ENCODE peak calls at places on chromosomes 16 and 17, in six cellular contexts. One of them, this sample, is unnamed.

GRCh38 chr17:81802048-81802758 is 1.7 kb upstream of the GCGR start:
- DNase-seq in K562: no peak
- DNase-seq in HepG2: no peak
- DNase-seq in GM12878: no peak
- DNase-seq in A549: no peak
- DNase-seq in NB4: no peak
- DNase-seq in this sample: no peak

GRCh38 chr16:68377221-68377620 is 66.4 kb downstream of the PRMT7 start:
- DNase-seq in K562: no peak
- DNase-seq in GM12878: no peak
- DNase-seq in NB4: no peak
- DNase-seq in HepG2: no peak
- DNase-seq in A549: no peak
- DNase-seq in this sample: no peak

GRCh38 chr17:16492613-16493290 is 759 bp upstream of the LRRC75A start:
- DNase-seq in HepG2: no peak
- DNase-seq in NB4: peak; percentile 42
- DNase-seq in A549: no peak
- DNase-seq in GM12878: no peak
- DNase-seq in K562: no peak
- DNase-seq in this sample: no peak

GRCh38 chr17:15279011-15279477 is 13.9 kb upstream of the PMP22 start:
- DNase-seq in HepG2: no peak
- DNase-seq in GM12878: no peak
- DNase-seq in K562: no peak
- DNase-seq in A549: peak; percentile 82
- DNase-seq in NB4: no peak
- DNase-seq in this sample: peak; percentile 19

GRCh38 chr17:76075364-76076099 is 951 bp downstream of the GALR2 start:
- DNase-seq in HepG2: no peak
- DNase-seq in NB4: peak; percentile 35
- DNase-seq in K562: no peak
- DNase-seq in A549: peak; percentile 57
- DNase-seq in GM12878: no peak
- DNase-seq in this sample: no peak

GRCh38 chr17:45221081-45221996 is at the start of gene FMNL1:
- DNase-seq in K562: peak; percentile 60
- DNase-seq in GM12878: no peak
- DNase-seq in NB4: peak; percentile 87
- DNase-seq in A549: no peak
- DNase-seq in HepG2: no peak
- DNase-seq in this sample: no peak

GRCh38 chr17:74430385-74430705 is 1.5 kb upstream of the GPRC5C start:
- DNase-seq in K562: no peak
- DNase-seq in GM12878: no peak
- DNase-seq in NB4: no peak
- DNase-seq in HepG2: no peak
- DNase-seq in A549: no peak
- DNase-seq in this sample: no peak

GRCh38 chr16:21222495-21223337 is 10.8 kb upstream of the ANKS4B start:
- DNase-seq in NB4: no peak
- DNase-seq in HepG2: no peak
- DNase-seq in GM12878: no peak
- DNase-seq in A549: no peak
- DNase-seq in K562: no peak
- DNase-seq in this sample: no peak

GRCh38 chr17:70503449-70503848 is 334.1 kb downstream of the KCNJ2 start:
- DNase-seq in HepG2: no peak
- DNase-seq in A549: no peak
- DNase-seq in NB4: no peak
- DNase-seq in GM12878: no peak
- DNase-seq in K562: no peak
- DNase-seq in this sample: no peak

GRCh38 chr16:72169708-72170107 is 2.2 kb downstream of the PMFBP1 start:
- DNase-seq in K562: no peak
- DNase-seq in A549: no peak
- DNase-seq in GM12878: no peak
- DNase-seq in NB4: no peak
- DNase-seq in HepG2: no peak
- DNase-seq in this sample: no peak

GRCh38 chr16:50531901-50532300 is 16.3 kb upstream of the NKD1 start:
- DNase-seq in GM12878: no peak
- DNase-seq in HepG2: no peak
- DNase-seq in NB4: no peak
- DNase-seq in A549: no peak
- DNase-seq in K562: no peak
- DNase-seq in this sample: no peak

GRCh38 chr16:69040144-69040909 is 65.1 kb upstream of the HAS3 start:
- DNase-seq in GM12878: no peak
- DNase-seq in A549: no peak
- DNase-seq in HepG2: peak; percentile 89
- DNase-seq in K562: no peak
- DNase-seq in NB4: peak; percentile 49
- DNase-seq in this sample: peak; percentile 80

GRCh38 chr17:50365165-50365564 is 7.8 kb downstream of the MRPL27 start:
- DNase-seq in GM12878: no peak
- DNase-seq in A549: no peak
- DNase-seq in K562: no peak
- DNase-seq in NB4: no peak
- DNase-seq in HepG2: no peak
- DNase-seq in this sample: no peak

GRCh38 chr16:17432902-17433576 is 37.7 kb downstream of the XYLT1 start:
- DNase-seq in HepG2: no peak
- DNase-seq in GM12878: no peak
- DNase-seq in NB4: no peak
- DNase-seq in K562: no peak
- DNase-seq in A549: no peak
- DNase-seq in this sample: no peak

GRCh38 chr17:15659236-15659635 is 24.9 kb downstream of the TRIM16 start:
- DNase-seq in HepG2: no peak
- DNase-seq in GM12878: no peak
- DNase-seq in K562: no peak
- DNase-seq in A549: no peak
- DNase-seq in NB4: no peak
- DNase-seq in this sample: no peak

GRCh38 chr17:44906987-44907681 is 7.9 kb upstream of the EFTUD2 start:
- DNase-seq in GM12878: no peak
- DNase-seq in NB4: no peak
- DNase-seq in K562: peak; percentile 79
- DNase-seq in HepG2: no peak
- DNase-seq in A549: no peak
- DNase-seq in this sample: no peak

GRCh38 chr16:68194263-68194662 is 41.7 kb downstream of the ESRP2 start:
- DNase-seq in HepG2: no peak
- DNase-seq in NB4: no peak
- DNase-seq in K562: no peak
- DNase-seq in GM12878: no peak
- DNase-seq in A549: no peak
- DNase-seq in this sample: no peak

GRCh38 chr16:56022818-56023217 is 147.6 kb upstream of the CES5A start:
- DNase-seq in GM12878: no peak
- DNase-seq in A549: no peak
- DNase-seq in NB4: no peak
- DNase-seq in HepG2: no peak
- DNase-seq in K562: no peak
- DNase-seq in this sample: no peak

GRCh38 chr16:85259831-85260165 is 147.5 kb upstream of the CIBAR2 start:
- DNase-seq in K562: no peak
- DNase-seq in NB4: no peak
- DNase-seq in HepG2: no peak
- DNase-seq in GM12878: no peak
- DNase-seq in A549: no peak
- DNase-seq in this sample: no peak

GRCh38 chr17:13702266-13702665 is 100.5 kb upstream of the HS3ST3A1 start:
- DNase-seq in GM12878: no peak
- DNase-seq in A549: no peak
- DNase-seq in NB4: no peak
- DNase-seq in HepG2: no peak
- DNase-seq in K562: no peak
- DNase-seq in this sample: no peak

GRCh38 chr17:68698761-68699160 is 97.6 kb upstream of the FAM20A start:
- DNase-seq in NB4: peak; percentile 30
- DNase-seq in A549: no peak
- DNase-seq in HepG2: no peak
- DNase-seq in K562: no peak
- DNase-seq in GM12878: no peak
- DNase-seq in this sample: no peak

GRCh38 chr16:4936991-4937781 is at the start of gene PPL:
- DNase-seq in HepG2: peak; percentile 93
- DNase-seq in NB4: no peak
- DNase-seq in A549: no peak
- DNase-seq in GM12878: no peak
- DNase-seq in K562: peak; percentile 88
- DNase-seq in this sample: no peak

GRCh38 chr17:28230011-28230410 is 89.0 kb upstream of the TMEM97 start:
- DNase-seq in GM12878: no peak
- DNase-seq in A549: no peak
- DNase-seq in NB4: no peak
- DNase-seq in HepG2: no peak
- DNase-seq in K562: no peak
- DNase-seq in this sample: no peak

GRCh38 chr16:25823891-25824290 is 132.1 kb downstream of the HS3ST4 start:
- DNase-seq in HepG2: no peak
- DNase-seq in GM12878: no peak
- DNase-seq in K562: no peak
- DNase-seq in A549: no peak
- DNase-seq in NB4: no peak
- DNase-seq in this sample: no peak

GRCh38 chr17:41178341-41178740 is 320 bp upstream of the KRTAP4-2 start:
- DNase-seq in A549: no peak
- DNase-seq in K562: no peak
- DNase-seq in HepG2: no peak
- DNase-seq in GM12878: no peak
- DNase-seq in NB4: no peak
- DNase-seq in this sample: no peak

GRCh38 chr17:17871913-17872312 is 35.1 kb upstream of the SREBF1 start:
- DNase-seq in GM12878: no peak
- DNase-seq in HepG2: no peak
- DNase-seq in K562: no peak
- DNase-seq in A549: no peak
- DNase-seq in NB4: no peak
- DNase-seq in this sample: no peak

GRCh38 chr16:24980077-24980793 is 34.9 kb downstream of the ARHGAP17 start:
- DNase-seq in GM12878: peak; percentile 63
- DNase-seq in NB4: no peak
- DNase-seq in A549: no peak
- DNase-seq in HepG2: no peak
- DNase-seq in K562: no peak
- DNase-seq in this sample: peak; percentile 92

GRCh38 chr16:85645021-85645589 is 32.0 kb downstream of the GSE1 start:
- DNase-seq in A549: no peak
- DNase-seq in K562: no peak
- DNase-seq in NB4: no peak
- DNase-seq in HepG2: peak; percentile 40
- DNase-seq in GM12878: no peak
- DNase-seq in this sample: no peak

GRCh38 chr17:75526555-75527270 is 1.2 kb downstream of the LLGL2 start:
- DNase-seq in K562: no peak
- DNase-seq in HepG2: no peak
- DNase-seq in GM12878: no peak
- DNase-seq in A549: no peak
- DNase-seq in NB4: no peak
- DNase-seq in this sample: no peak

GRCh38 chr16:25051446-25052160 is 36.4 kb upstream of the ARHGAP17 start:
- DNase-seq in GM12878: no peak
- DNase-seq in NB4: no peak
- DNase-seq in HepG2: no peak
- DNase-seq in K562: no peak
- DNase-seq in A549: no peak
- DNase-seq in this sample: peak; percentile 31

GRCh38 chr16:78298986-78299385 is 199.5 kb downstream of the WWOX start:
- DNase-seq in NB4: no peak
- DNase-seq in GM12878: no peak
- DNase-seq in K562: peak; percentile 26
- DNase-seq in A549: no peak
- DNase-seq in HepG2: no peak
- DNase-seq in this sample: no peak
- TF ChIP-seq MYC in NB4: no peak
- TF ChIP-seq MYC in GM12878: no peak
- TF ChIP-seq MYC in K562: no peak
- TF ChIP-seq MYC in A549: no peak
- TF ChIP-seq MYC in HepG2: no peak
- TF ChIP-seq MYC in this sample: no peak

DNA sequence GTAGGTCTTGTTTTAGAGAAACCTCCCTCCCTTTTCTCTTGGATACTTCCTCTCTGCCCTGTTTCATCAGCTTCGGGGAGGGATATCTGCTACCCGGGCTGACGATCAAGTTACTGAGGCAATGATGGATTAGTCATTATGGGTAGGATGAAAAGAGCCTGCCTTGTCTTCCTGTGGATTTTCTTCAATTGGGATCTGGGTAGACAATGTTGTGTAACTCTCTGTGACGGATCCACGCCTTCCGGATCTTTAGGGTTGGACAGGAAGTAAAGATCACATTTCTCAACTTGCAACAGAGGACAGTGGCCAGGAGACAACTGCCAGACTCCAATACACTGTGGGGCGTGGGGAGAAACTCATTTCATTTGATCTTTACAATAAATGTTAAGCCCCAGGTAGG is 11.3 kb upstream of the CHST6 start:
- DNase-seq in GM12878: no peak
- DNase-seq in K562: no peak
- DNase-seq in NB4: peak; percentile 85
- DNase-seq in HepG2: peak; percentile 79
- DNase-seq in A549: peak; percentile 38
- DNase-seq in this sample: no peak
- TF ChIP-seq MYC in GM12878: no peak
- TF ChIP-seq MYC in K562: no peak
- TF ChIP-seq MYC in NB4: no peak
- TF ChIP-seq MYC in HepG2: no peak
- TF ChIP-seq MYC in A549: no peak
- TF ChIP-seq MYC in this sample: no peak

GRCh38 chr16:79191933-79192332 is 408.6 kb downstream of the MAF start:
- DNase-seq in HepG2: no peak
- DNase-seq in K562: no peak
- DNase-seq in A549: no peak
- DNase-seq in NB4: no peak
- DNase-seq in GM12878: no peak
- DNase-seq in this sample: no peak
- TF ChIP-seq MYC in HepG2: no peak
- TF ChIP-seq MYC in K562: no peak
- TF ChIP-seq MYC in A549: no peak
- TF ChIP-seq MYC in NB4: no peak
- TF ChIP-seq MYC in GM12878: no peak
- TF ChIP-seq MYC in this sample: no peak

DNA sequence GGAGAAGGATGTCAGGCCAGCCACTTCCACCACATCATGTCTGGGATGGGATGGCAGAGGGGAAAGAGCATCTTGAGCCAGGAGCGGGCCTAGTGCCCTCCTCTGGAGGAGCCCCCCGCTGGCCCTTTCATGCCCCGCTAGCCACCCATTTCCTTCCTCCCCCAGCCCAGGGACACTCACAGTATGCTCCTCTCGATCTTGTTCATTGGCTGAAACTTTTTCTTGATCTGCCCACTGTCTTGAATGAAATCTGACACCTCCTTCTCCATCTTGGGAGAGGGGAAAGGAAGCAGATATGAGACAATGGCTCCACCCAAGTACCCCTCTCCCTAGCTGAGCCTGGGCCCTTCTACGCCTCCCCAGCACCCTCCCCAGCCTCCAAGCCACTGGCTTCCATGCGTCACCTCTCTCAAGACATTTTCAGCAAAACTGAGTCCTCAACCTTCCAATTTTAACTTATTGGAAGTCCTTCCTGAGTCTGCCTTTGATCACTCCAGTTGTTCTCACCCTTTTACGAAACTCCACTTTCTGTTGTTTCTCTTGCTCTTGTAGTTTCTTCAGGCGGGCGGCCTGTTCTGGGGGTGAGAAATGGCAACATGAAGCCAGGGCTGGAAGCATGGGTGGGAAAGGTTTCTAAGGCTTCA is 7.2 kb downstream of the SPAG7 start:
- DNase-seq in K562: peak; percentile 41
- DNase-seq in NB4: no peak
- DNase-seq in A549: no peak
- DNase-seq in HepG2: no peak
- DNase-seq in GM12878: no peak
- DNase-seq in this sample: no peak
- TF ChIP-seq MYC in K562: no peak
- TF ChIP-seq MYC in NB4: no peak
- TF ChIP-seq MYC in A549: no peak
- TF ChIP-seq MYC in HepG2: no peak
- TF ChIP-seq MYC in GM12878: no peak
- TF ChIP-seq MYC in this sample: no peak